ENCODE peak calls at places on chromosomes 11 and 22, in five cellular contexts. J, F, M, U and P are unnamed samples. For H3K4me1, the result is how much of the 10 kb centered on the place peaks cover.

GRCh38 chr11:119481021-119481666 is 58.2 kb upstream of the THY1 start:
- DNase-seq in F (peak), U (peak), M (no peak), J (peak), P (peak)

GRCh38 chr22:27045103-27045940 is 387.9 kb downstream of the MIAT start:
- DNase-seq in F (no peak), M (no peak), U (no peak), J (peak), P (peak)

GRCh38 chr11:90251599-90251998 is 28.8 kb upstream of the CHORDC1 start:
- DNase-seq in F (no peak), M (no peak), U (no peak), J (no peak), P (peak)

GRCh38 chr22:32722441-32722840 is 79.1 kb upstream of the TIMP3 start:
- DNase-seq in F (no peak), U (no peak), M (no peak), J (no peak), P (no peak)

GRCh38 chr11:13694115-13694514 is 25.6 kb downstream of the FAR1 start:
- DNase-seq in U (no peak), J (no peak), M (no peak), F (no peak), P (no peak)

GRCh38 chr22:19770349-19771220 is 10.0 kb downstream of the TBX1 start:
- DNase-seq in U (no peak), F (no peak), J (no peak), M (no peak), P (no peak)

GRCh38 chr11:30128269-30128932 is 102.4 kb upstream of the FSHB start:
- DNase-seq in J (peak), U (peak), M (peak), F (peak), P (peak)

GRCh38 chr11:116865696-116866095 is 28.3 kb upstream of the APOA1 start:
- DNase-seq in M (no peak), F (no peak), U (no peak), J (no peak), P (no peak)

GRCh38 chr11:70443043-70444030 is 45.0 kb downstream of the CTTN start:
- DNase-seq in M (no peak), F (no peak), U (no peak), J (no peak), P (no peak)

GRCh38 chr22:39417641-39418040 is 18.1 kb downstream of the TAB1 start:
- DNase-seq in M (no peak), J (no peak), U (no peak), F (no peak), P (no peak)
- H3K4me2 ChIP-seq in M (no peak), J (no peak), U (no peak), F (no peak), P (no peak)

GRCh38 chr11:57306156-57306876 is 18.4 kb downstream of the TNKS1BP1 start:
- DNase-seq in U (no peak), M (no peak), F (peak), J (no peak), P (peak)
- H3K4me1 ChIP-seq in U (under half), M (under half), F (half or more), J (under half), P (under half)

DNA sequence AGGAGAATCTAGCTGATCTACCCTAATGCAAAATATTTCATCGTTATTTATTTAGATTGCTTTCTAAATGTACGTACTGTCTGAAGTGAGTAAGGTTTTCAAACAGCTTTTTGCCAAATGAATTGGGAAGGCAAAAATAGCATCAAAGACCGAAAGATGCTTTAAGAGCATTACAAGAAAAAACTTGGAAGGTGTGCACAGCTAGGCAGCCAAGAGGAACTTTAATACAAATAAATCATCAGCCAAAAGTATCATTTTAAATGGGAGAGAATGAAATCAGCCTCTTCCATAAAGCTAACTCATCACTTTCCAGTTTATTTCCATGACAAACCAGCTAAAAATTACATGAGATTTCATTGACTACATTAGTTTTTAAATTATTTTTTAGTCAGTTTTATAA is 30.2 kb upstream of the CFAP300 start:
- DNase-seq in U (no peak), J (no peak), F (no peak), M (no peak), P (no peak)
- TF ChIP-seq POLR2AphosphoS5 in U (no peak), J (no peak), F (no peak), M (no peak), P (no peak)

GRCh38 chr11:130092661-130093060 is 23.0 kb downstream of the APLP2 start:
- DNase-seq in U (no peak), M (no peak), J (no peak), F (no peak), P (no peak)

GRCh38 chr11:130088909-130089668 is 19.4 kb downstream of the APLP2 start:
- DNase-seq in U (no peak), J (no peak), F (no peak), M (no peak), P (no peak)

GRCh38 chr11:130088217-130088616 is 18.5 kb downstream of the APLP2 start:
- DNase-seq in U (no peak), J (no peak), F (no peak), M (no peak), P (no peak)

GRCh38 chr11:130087294-130087926 is 17.7 kb downstream of the APLP2 start:
- DNase-seq in M (no peak), F (no peak), J (no peak), U (no peak), P (no peak)

DNA sequence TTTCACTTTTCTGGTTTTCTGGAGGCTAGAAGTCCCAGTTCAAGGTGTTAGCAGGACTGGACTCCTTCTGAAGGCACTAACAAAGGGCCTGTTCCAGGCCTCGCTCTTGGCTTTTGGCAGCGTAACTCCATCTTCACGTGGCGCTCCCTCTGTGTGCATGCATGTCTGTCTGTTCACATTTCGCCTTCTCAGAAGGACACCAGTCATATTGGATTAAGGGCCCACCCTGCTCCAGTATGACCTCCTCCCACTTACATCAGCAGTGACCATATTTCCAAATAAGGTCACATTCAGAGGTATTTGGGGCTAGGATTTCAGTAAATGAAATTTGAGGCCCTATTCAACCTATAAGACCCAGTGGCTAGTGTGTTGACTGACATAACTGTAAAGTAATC is 20.0 kb downstream of the APLP2 start:
- DNase-seq in U (no peak), J (no peak), F (peak), M (no peak), P (no peak)
- H3K4me2 ChIP-seq in U (peak), J (no peak), F (peak), M (no peak), P (no peak)